ENCODE peak calls at places on chromosomes 2 and 18, in four cellular contexts. B is Peyer's patch, W is heart left ventricle, P is H9. E is an unnamed sample. For H3K27me3 and H3K9me3, the result is how much of the 10 kb centered on the place peaks cover.

GRCh38 chr18:13563390-13563805 is 163.0 kb downstream of the FAM210A start:
- DNase-seq in B (peak), W (no peak), P (no peak), E (no peak)

GRCh38 chr2:74497777-74498499 is 1.5 kb downstream of the LBX2 start:
- DNase-seq in B (no peak), W (no peak), P (peak), E (no peak)

GRCh38 chr2:232894746-232895145 is 24.7 kb downstream of the SNORC start:
- DNase-seq in B (no peak), W (no peak), P (no peak), E (no peak)

GRCh38 chr2:171436307-171436706 is 2.3 kb downstream of the DCAF17 start:
- DNase-seq in B (no peak), W (no peak), P (no peak), E (no peak)

GRCh38 chr2:37201766-37202165 is 5.5 kb downstream of the CEBPZOS start:
- DNase-seq in B (no peak), W (no peak), P (no peak), E (no peak)

GRCh38 chr2:62999905-63000304 is 50.7 kb upstream of the OTX1 start:
- DNase-seq in B (no peak), W (peak), P (no peak), E (no peak)

GRCh38 chr2:238684362-238685326 is 163.2 kb upstream of the TWIST2 start:
- DNase-seq in B (no peak), W (no peak), P (no peak), E (no peak)

GRCh38 chr2:202278036-202278760 is 12.6 kb downstream of the NOP58 start:
- DNase-seq in B (no peak), W (no peak), P (no peak), E (no peak)

GRCh38 chr18:59268722-59269562 is 4.3 kb downstream of the RAX start:
- DNase-seq in B (no peak), W (peak), P (peak), E (no peak)

GRCh38 chr2:230714122-230714453 is 1.4 kb downstream of the CAB39 start:
- DNase-seq in B (no peak), W (no peak), P (no peak), E (peak)

GRCh38 chr2:157751462-157752058 is 122.9 kb upstream of the ACVR1C start:
- DNase-seq in B (no peak), W (no peak), P (peak), E (peak)

GRCh38 chr2:229714080-229714735 is at the start of gene DNER:
- DNase-seq in B (no peak), W (no peak), P (peak), E (peak)

GRCh38 chr18:46152436-46152807 is 48.2 kb downstream of the HAUS1 start:
- DNase-seq in B (no peak), W (peak), P (no peak), E (no peak)

GRCh38 chr2:218166791-218167190 is at the start of gene CXCR1:
- DNase-seq in B (no peak), W (no peak), P (no peak), E (peak)

GRCh38 chr2:216201687-216202306 is 92.6 kb downstream of the XRCC5 start:
- DNase-seq in B (no peak), W (no peak), P (no peak), E (no peak)

GRCh38 chr2:95022309-95023221 is 2.9 kb upstream of the MAL start:
- DNase-seq in B (peak), W (peak), P (peak), E (peak)

GRCh38 chr2:88016086-88016947 is at the start of gene RNU2-63P:
- DNase-seq in B (peak), W (peak), P (peak), E (peak)

GRCh38 chr2:174759381-174760064 is 4.7 kb downstream of the CHRNA1 start:
- DNase-seq in B (no peak), W (no peak), P (no peak), E (no peak)

GRCh38 chr18:29501952-29502351 is 1325.0 kb upstream of the CDH2 start:
- DNase-seq in B (no peak), W (no peak), P (no peak), E (no peak)

GRCh38 chr2:207766697-207767460 is 2.8 kb downstream of the FZD5 start:
- DNase-seq in B (no peak), W (no peak), P (peak), E (peak)

GRCh38 chr2:19688059-19688458 is 213.7 kb downstream of the TTC32 start:
- DNase-seq in B (no peak), W (peak), P (peak), E (no peak)

GRCh38 chr2:68115965-68116364 is 41.7 kb upstream of the PNO1 start:
- DNase-seq in B (no peak), W (no peak), P (no peak), E (no peak)

GRCh38 chr2:35298493-35298892 is 1057.1 kb upstream of the CRIM1 start:
- DNase-seq in B (no peak), W (peak), P (no peak), E (no peak)

GRCh38 chr18:12963069-12963468 is 15.3 kb downstream of the SEH1L start:
- DNase-seq in B (no peak), W (no peak), P (no peak), E (no peak)

GRCh38 chr2:40448476-40449079 is 3.3 kb downstream of the SLC8A1 start:
- DNase-seq in B (no peak), W (no peak), P (peak), E (no peak)

GRCh38 chr2:101466426-101466825 is 8.5 kb downstream of the RFX8 start:
- DNase-seq in B (no peak), W (no peak), P (no peak), E (no peak)

GRCh38 chr2:3279236-3279960 is 98.2 kb downstream of the EIPR1 start:
- DNase-seq in B (peak), W (no peak), P (peak), E (no peak)

GRCh38 chr2:241539616-241540374 is 18.8 kb upstream of the BOK start:
- DNase-seq in B (no peak), W (no peak), P (no peak), E (no peak)

GRCh38 chr2:171492664-171493063 is 29.6 kb upstream of the CYBRD1 start:
- DNase-seq in B (no peak), W (no peak), P (no peak), E (no peak)

DNA sequence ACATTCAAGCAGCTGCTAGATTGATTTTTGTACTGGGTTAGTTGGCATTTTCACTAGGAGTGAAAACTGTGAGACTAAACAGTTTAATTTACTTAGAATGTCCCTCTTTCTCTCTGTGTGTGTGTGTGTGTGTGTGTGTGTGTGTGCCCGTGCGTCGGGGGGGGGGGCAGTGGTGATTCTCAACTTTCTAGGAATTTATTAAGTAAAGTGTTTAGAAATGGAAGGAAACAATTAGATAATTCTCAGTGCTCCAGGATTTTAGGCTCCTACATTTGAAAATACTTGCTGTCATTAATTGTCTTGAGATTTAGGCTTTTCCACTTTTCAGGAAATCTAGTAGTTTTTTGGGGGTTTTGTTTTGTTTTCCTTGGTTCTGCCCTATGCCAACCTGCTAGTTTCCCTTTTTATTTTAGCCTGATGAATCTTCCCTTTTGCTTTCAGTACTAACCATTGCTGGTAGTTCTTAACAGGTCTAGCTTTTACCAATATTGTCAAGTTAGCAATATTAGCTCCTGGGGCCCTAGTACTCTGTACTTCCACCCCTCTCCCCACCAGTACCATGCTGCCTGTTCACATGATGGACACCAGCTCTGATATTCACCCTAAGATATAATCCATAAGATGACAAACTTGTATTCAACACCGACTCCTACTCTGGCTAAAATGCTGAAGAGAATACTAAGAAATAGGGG is 4.9 kb downstream of the EPAS1 start:
- DNase-seq in B (no peak), W (no peak), P (no peak), E (no peak)
- H3K27me3 ChIP-seq in B (under half), W (under half), P (under half), E (under half)

GRCh38 chr2:28580078-28580477 is 84.2 kb downstream of the PLB1 start:
- DNase-seq in B (no peak), W (no peak), P (no peak), E (no peak)
- H3K9me3 ChIP-seq in B (under half), W (under half), P (under half), E (under half)

DNA sequence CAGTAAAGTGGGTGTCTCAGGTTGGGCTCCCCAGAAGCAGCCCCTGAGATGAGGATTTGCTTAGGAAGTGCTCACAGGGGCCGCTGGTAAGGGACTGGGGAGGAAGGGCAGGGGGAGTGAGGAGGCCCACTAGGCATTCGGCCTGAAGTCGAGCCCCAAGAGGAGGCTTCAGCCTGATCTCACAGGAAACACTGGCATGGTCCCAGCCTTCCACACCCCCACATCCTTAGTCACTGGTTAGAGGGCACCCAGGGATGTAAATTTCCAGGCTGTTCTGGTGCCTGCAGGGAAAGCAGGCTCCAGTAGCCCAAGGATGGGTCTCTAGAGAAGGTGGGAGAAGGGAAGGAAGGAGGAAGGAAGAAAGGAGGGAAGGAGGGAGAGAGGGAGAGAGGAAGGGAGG is 22.4 kb upstream of the KCNK3 start:
- DNase-seq in B (no peak), W (no peak), P (no peak), E (no peak)
- H3K27me3 ChIP-seq in B (under half), W (under half), P (under half), E (under half)

DNA sequence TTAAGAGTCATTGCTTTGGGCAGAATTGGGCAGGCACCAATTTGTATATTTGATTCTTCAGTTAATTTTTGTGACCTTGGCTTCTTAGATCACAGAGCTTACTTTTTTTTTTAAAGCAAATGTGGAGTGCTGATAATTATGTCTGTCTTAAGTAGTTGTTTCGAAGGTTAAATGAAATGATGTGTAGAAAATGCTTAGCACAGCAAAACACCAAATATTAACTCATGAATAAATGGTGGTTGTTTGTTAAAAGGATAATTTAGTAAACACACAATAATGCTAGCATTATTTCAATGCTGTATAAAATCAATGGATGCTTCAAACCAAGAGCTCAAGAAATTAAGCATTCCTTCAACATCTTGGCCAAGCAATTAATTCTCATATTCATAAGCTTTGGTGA is 143.4 kb downstream of the LPIN1 start:
- DNase-seq in B (no peak), W (no peak), P (no peak), E (no peak)
- H3K9me3 ChIP-seq in B (under half), W (under half), P (under half), E (under half)

GRCh38 chr18:63105636-63106316 is 213.8 kb downstream of the BCL2 start:
- DNase-seq in B (peak), W (no peak), P (no peak), E (no peak)
- H3K27me3 ChIP-seq in B (under half), W (under half), P (under half), E (under half)

GRCh38 chr2:156329031-156329921 is 3.2 kb downstream of the NR4A2 start:
- DNase-seq in B (no peak), W (no peak), P (peak), E (peak)
- H3K9me3 ChIP-seq in B (under half), W (under half), P (under half), E (under half)

DNA sequence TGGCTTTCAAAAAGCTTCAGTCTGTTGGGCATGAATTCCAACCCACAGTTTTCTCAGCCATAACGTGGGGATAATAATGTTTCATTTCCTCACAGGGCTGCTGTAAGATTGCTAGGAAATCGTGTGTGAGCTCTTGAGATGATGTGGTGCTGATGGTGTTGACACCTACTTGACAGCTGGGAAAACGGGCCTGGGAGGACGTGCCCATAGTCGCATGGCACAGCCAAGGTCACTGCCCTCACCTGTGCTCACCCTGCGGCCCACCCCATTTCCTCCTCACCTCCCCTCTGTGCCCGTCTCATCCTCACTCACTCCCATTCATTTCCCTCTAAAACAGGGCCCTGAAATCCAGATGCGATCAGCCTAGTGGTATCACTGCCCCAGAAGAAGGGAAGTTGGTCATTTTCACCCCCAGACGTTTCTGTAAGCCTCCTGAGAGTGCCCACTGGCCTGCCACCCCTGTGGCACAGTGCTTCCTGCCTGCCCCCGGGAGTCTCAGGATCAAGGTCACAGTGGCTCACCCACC is 33.0 kb downstream of the DPYSL5 start:
- DNase-seq in B (no peak), W (no peak), P (no peak), E (no peak)
- H3K27me3 ChIP-seq in B (under half), W (under half), P (under half), E (under half)